ENCODE peak calls at places on chromosomes 16 and 17, in nine cellular contexts. One of them, this sample, is unnamed.

GRCh38 chr16:89863741-89864391 is 9.5 kb upstream of the TCF25 start:
- DNase-seq in H54: no peak
- DNase-seq in epithelial cell of esophagus: peak; percentile 77
- DNase-seq in activated CD8-positive, alpha-beta T cell treated with anti-CD3 and anti-CD28 coated beads, Interleukin-2, amount 10 ng/mL, durations not matched to agents 7 days and 5 days: peak; percentile 64
- DNase-seq in NCI-H748 treated with DMSO at 0.1 percent for 48 hours: no peak
- DNase-seq in fibroblast of pulmonary artery: peak; percentile 84
- DNase-seq in memory B cell: peak; percentile 30
- DNase-seq in cardiac septum: no peak
- DNase-seq in Right ventricle myocardium superior: peak; percentile 67
- DNase-seq in this sample: no peak

GRCh38 chr16:68564367-68564985 is 25.4 kb downstream of the ZFP90 start:
- DNase-seq in H54: no peak
- DNase-seq in epithelial cell of esophagus: peak; percentile 17
- DNase-seq in activated CD8-positive, alpha-beta T cell treated with anti-CD3 and anti-CD28 coated beads, Interleukin-2, amount 10 ng/mL, durations not matched to agents 7 days and 5 days: no peak
- DNase-seq in NCI-H748 treated with DMSO at 0.1 percent for 48 hours: peak; percentile 0
- DNase-seq in fibroblast of pulmonary artery: peak; percentile 14
- DNase-seq in memory B cell: no peak
- DNase-seq in cardiac septum: no peak
- DNase-seq in Right ventricle myocardium superior: no peak
- DNase-seq in this sample: no peak

GRCh38 chr17:44331249-44331760 is 6.7 kb upstream of the SLC25A39 start:
- DNase-seq in H54: no peak
- DNase-seq in epithelial cell of esophagus: peak; percentile 75
- DNase-seq in activated CD8-positive, alpha-beta T cell treated with anti-CD3 and anti-CD28 coated beads, Interleukin-2, amount 10 ng/mL, durations not matched to agents 7 days and 5 days: peak; percentile 87
- DNase-seq in NCI-H748 treated with DMSO at 0.1 percent for 48 hours: peak; percentile 77
- DNase-seq in fibroblast of pulmonary artery: peak; percentile 80
- DNase-seq in memory B cell: peak; percentile 82
- DNase-seq in cardiac septum: peak; percentile 84
- DNase-seq in Right ventricle myocardium superior: peak; percentile 60
- DNase-seq in this sample: no peak

GRCh38 chr17:28031174-28031573 is 11.3 kb upstream of the NLK start:
- DNase-seq in H54: no peak
- DNase-seq in epithelial cell of esophagus: no peak
- DNase-seq in activated CD8-positive, alpha-beta T cell treated with anti-CD3 and anti-CD28 coated beads, Interleukin-2, amount 10 ng/mL, durations not matched to agents 7 days and 5 days: no peak
- DNase-seq in NCI-H748 treated with DMSO at 0.1 percent for 48 hours: no peak
- DNase-seq in fibroblast of pulmonary artery: no peak
- DNase-seq in memory B cell: no peak
- DNase-seq in cardiac septum: no peak
- DNase-seq in Right ventricle myocardium superior: no peak
- DNase-seq in this sample: no peak

GRCh38 chr17:43591750-43592562 is 45.8 kb upstream of the ETV4 start:
- DNase-seq in H54: peak; percentile 73
- DNase-seq in epithelial cell of esophagus: peak; percentile 85
- DNase-seq in activated CD8-positive, alpha-beta T cell treated with anti-CD3 and anti-CD28 coated beads, Interleukin-2, amount 10 ng/mL, durations not matched to agents 7 days and 5 days: no peak
- DNase-seq in NCI-H748 treated with DMSO at 0.1 percent for 48 hours: no peak
- DNase-seq in fibroblast of pulmonary artery: peak; percentile 94
- DNase-seq in memory B cell: no peak
- DNase-seq in cardiac septum: peak; percentile 88
- DNase-seq in Right ventricle myocardium superior: peak; percentile 86
- DNase-seq in this sample: peak; percentile 89

GRCh38 chr17:29617481-29618271 is 5.0 kb downstream of the CORO6 start:
- DNase-seq in H54: no peak
- DNase-seq in epithelial cell of esophagus: peak; percentile 87
- DNase-seq in activated CD8-positive, alpha-beta T cell treated with anti-CD3 and anti-CD28 coated beads, Interleukin-2, amount 10 ng/mL, durations not matched to agents 7 days and 5 days: peak; percentile 93
- DNase-seq in NCI-H748 treated with DMSO at 0.1 percent for 48 hours: peak; percentile 41
- DNase-seq in fibroblast of pulmonary artery: peak; percentile 68
- DNase-seq in memory B cell: peak; percentile 83
- DNase-seq in cardiac septum: peak; percentile 95
- DNase-seq in Right ventricle myocardium superior: peak; percentile 90
- DNase-seq in this sample: peak; percentile 89

GRCh38 chr17:58710948-58711552 is 18.6 kb downstream of the RAD51C start:
- DNase-seq in H54: peak; percentile 12
- DNase-seq in epithelial cell of esophagus: peak; percentile 65
- DNase-seq in activated CD8-positive, alpha-beta T cell treated with anti-CD3 and anti-CD28 coated beads, Interleukin-2, amount 10 ng/mL, durations not matched to agents 7 days and 5 days: peak; percentile 57
- DNase-seq in NCI-H748 treated with DMSO at 0.1 percent for 48 hours: peak; percentile 43
- DNase-seq in fibroblast of pulmonary artery: peak; percentile 82
- DNase-seq in memory B cell: peak; percentile 48
- DNase-seq in cardiac septum: no peak
- DNase-seq in Right ventricle myocardium superior: no peak
- DNase-seq in this sample: no peak

GRCh38 chr17:18978655-18979054 is 25.9 kb downstream of the FAM83G start:
- DNase-seq in H54: no peak
- DNase-seq in epithelial cell of esophagus: no peak
- DNase-seq in activated CD8-positive, alpha-beta T cell treated with anti-CD3 and anti-CD28 coated beads, Interleukin-2, amount 10 ng/mL, durations not matched to agents 7 days and 5 days: no peak
- DNase-seq in NCI-H748 treated with DMSO at 0.1 percent for 48 hours: no peak
- DNase-seq in fibroblast of pulmonary artery: no peak
- DNase-seq in memory B cell: no peak
- DNase-seq in cardiac septum: no peak
- DNase-seq in Right ventricle myocardium superior: no peak
- DNase-seq in this sample: no peak

GRCh38 chr17:74604200-74604599 is 12.1 kb upstream of the CD300LD start:
- DNase-seq in H54: no peak
- DNase-seq in epithelial cell of esophagus: no peak
- DNase-seq in activated CD8-positive, alpha-beta T cell treated with anti-CD3 and anti-CD28 coated beads, Interleukin-2, amount 10 ng/mL, durations not matched to agents 7 days and 5 days: no peak
- DNase-seq in NCI-H748 treated with DMSO at 0.1 percent for 48 hours: no peak
- DNase-seq in fibroblast of pulmonary artery: no peak
- DNase-seq in memory B cell: peak; percentile 7
- DNase-seq in cardiac septum: no peak
- DNase-seq in Right ventricle myocardium superior: no peak
- DNase-seq in this sample: no peak

GRCh38 chr17:4717791-4718190 is 7.4 kb downstream of the ARRB2 start:
- DNase-seq in H54: no peak
- DNase-seq in epithelial cell of esophagus: no peak
- DNase-seq in activated CD8-positive, alpha-beta T cell treated with anti-CD3 and anti-CD28 coated beads, Interleukin-2, amount 10 ng/mL, durations not matched to agents 7 days and 5 days: no peak
- DNase-seq in NCI-H748 treated with DMSO at 0.1 percent for 48 hours: no peak
- DNase-seq in fibroblast of pulmonary artery: no peak
- DNase-seq in memory B cell: no peak
- DNase-seq in cardiac septum: peak; percentile 88
- DNase-seq in Right ventricle myocardium superior: no peak
- DNase-seq in this sample: no peak

GRCh38 chr17:56592487-56593072 is 919 bp upstream of the NOG start:
- DNase-seq in H54: peak; percentile 84
- DNase-seq in epithelial cell of esophagus: peak; percentile 39
- DNase-seq in activated CD8-positive, alpha-beta T cell treated with anti-CD3 and anti-CD28 coated beads, Interleukin-2, amount 10 ng/mL, durations not matched to agents 7 days and 5 days: peak; percentile 66
- DNase-seq in NCI-H748 treated with DMSO at 0.1 percent for 48 hours: peak; percentile 42
- DNase-seq in fibroblast of pulmonary artery: peak; percentile 23
- DNase-seq in memory B cell: peak; percentile 66
- DNase-seq in cardiac septum: no peak
- DNase-seq in Right ventricle myocardium superior: peak; percentile 73
- DNase-seq in this sample: peak; percentile 75

GRCh38 chr17:59372138-59372751 is 40.8 kb downstream of the YPEL2 start:
- DNase-seq in H54: no peak
- DNase-seq in epithelial cell of esophagus: peak; percentile 40
- DNase-seq in activated CD8-positive, alpha-beta T cell treated with anti-CD3 and anti-CD28 coated beads, Interleukin-2, amount 10 ng/mL, durations not matched to agents 7 days and 5 days: no peak
- DNase-seq in NCI-H748 treated with DMSO at 0.1 percent for 48 hours: no peak
- DNase-seq in fibroblast of pulmonary artery: peak; percentile 83
- DNase-seq in memory B cell: no peak
- DNase-seq in cardiac septum: no peak
- DNase-seq in Right ventricle myocardium superior: no peak
- DNase-seq in this sample: no peak

GRCh38 chr17:42055003-42055402 is 4.6 kb upstream of the C17orf113 start:
- DNase-seq in H54: no peak
- DNase-seq in epithelial cell of esophagus: no peak
- DNase-seq in activated CD8-positive, alpha-beta T cell treated with anti-CD3 and anti-CD28 coated beads, Interleukin-2, amount 10 ng/mL, durations not matched to agents 7 days and 5 days: no peak
- DNase-seq in NCI-H748 treated with DMSO at 0.1 percent for 48 hours: no peak
- DNase-seq in fibroblast of pulmonary artery: no peak
- DNase-seq in memory B cell: no peak
- DNase-seq in cardiac septum: no peak
- DNase-seq in Right ventricle myocardium superior: no peak
- DNase-seq in this sample: no peak

GRCh38 chr17:61253937-61254677 is 145.5 kb upstream of the TBX2 start:
- DNase-seq in H54: no peak
- DNase-seq in epithelial cell of esophagus: no peak
- DNase-seq in activated CD8-positive, alpha-beta T cell treated with anti-CD3 and anti-CD28 coated beads, Interleukin-2, amount 10 ng/mL, durations not matched to agents 7 days and 5 days: no peak
- DNase-seq in NCI-H748 treated with DMSO at 0.1 percent for 48 hours: no peak
- DNase-seq in fibroblast of pulmonary artery: no peak
- DNase-seq in memory B cell: no peak
- DNase-seq in cardiac septum: no peak
- DNase-seq in Right ventricle myocardium superior: no peak
- DNase-seq in this sample: no peak

GRCh38 chr17:2688351-2689342 is 22.9 kb downstream of the CLUH start:
- DNase-seq in H54: peak; percentile 12
- DNase-seq in epithelial cell of esophagus: no peak
- DNase-seq in activated CD8-positive, alpha-beta T cell treated with anti-CD3 and anti-CD28 coated beads, Interleukin-2, amount 10 ng/mL, durations not matched to agents 7 days and 5 days: peak; percentile 19
- DNase-seq in NCI-H748 treated with DMSO at 0.1 percent for 48 hours: peak; percentile 38
- DNase-seq in fibroblast of pulmonary artery: no peak
- DNase-seq in memory B cell: no peak
- DNase-seq in cardiac septum: peak; percentile 62
- DNase-seq in Right ventricle myocardium superior: peak; percentile 48
- DNase-seq in this sample: peak; percentile 57

GRCh38 chr17:77212081-77212832 is 71.5 kb downstream of the SEC14L1 start:
- DNase-seq in H54: no peak
- DNase-seq in epithelial cell of esophagus: no peak
- DNase-seq in activated CD8-positive, alpha-beta T cell treated with anti-CD3 and anti-CD28 coated beads, Interleukin-2, amount 10 ng/mL, durations not matched to agents 7 days and 5 days: no peak
- DNase-seq in NCI-H748 treated with DMSO at 0.1 percent for 48 hours: no peak
- DNase-seq in fibroblast of pulmonary artery: no peak
- DNase-seq in memory B cell: peak; percentile 48
- DNase-seq in cardiac septum: no peak
- DNase-seq in Right ventricle myocardium superior: no peak
- DNase-seq in this sample: peak; percentile 52

GRCh38 chr17:78935419-78936323 is 10.5 kb upstream of the TIMP2 start:
- DNase-seq in H54: peak; percentile 91
- DNase-seq in epithelial cell of esophagus: peak; percentile 55
- DNase-seq in activated CD8-positive, alpha-beta T cell treated with anti-CD3 and anti-CD28 coated beads, Interleukin-2, amount 10 ng/mL, durations not matched to agents 7 days and 5 days: no peak
- DNase-seq in NCI-H748 treated with DMSO at 0.1 percent for 48 hours: no peak
- DNase-seq in fibroblast of pulmonary artery: peak; percentile 98
- DNase-seq in memory B cell: no peak
- DNase-seq in cardiac septum: no peak
- DNase-seq in Right ventricle myocardium superior: peak; percentile 76
- DNase-seq in this sample: peak; percentile 83

GRCh38 chr17:57994436-57994835 is 6.4 kb upstream of the VEZF1 start:
- DNase-seq in H54: no peak
- DNase-seq in epithelial cell of esophagus: no peak
- DNase-seq in activated CD8-positive, alpha-beta T cell treated with anti-CD3 and anti-CD28 coated beads, Interleukin-2, amount 10 ng/mL, durations not matched to agents 7 days and 5 days: no peak
- DNase-seq in NCI-H748 treated with DMSO at 0.1 percent for 48 hours: no peak
- DNase-seq in fibroblast of pulmonary artery: no peak
- DNase-seq in memory B cell: no peak
- DNase-seq in cardiac septum: no peak
- DNase-seq in Right ventricle myocardium superior: no peak
- DNase-seq in this sample: no peak

GRCh38 chr17:82899941-82900340 is 60.1 kb upstream of the ZNF750 start:
- DNase-seq in H54: no peak
- DNase-seq in epithelial cell of esophagus: no peak
- DNase-seq in activated CD8-positive, alpha-beta T cell treated with anti-CD3 and anti-CD28 coated beads, Interleukin-2, amount 10 ng/mL, durations not matched to agents 7 days and 5 days: no peak
- DNase-seq in NCI-H748 treated with DMSO at 0.1 percent for 48 hours: no peak
- DNase-seq in fibroblast of pulmonary artery: no peak
- DNase-seq in memory B cell: no peak
- DNase-seq in cardiac septum: no peak
- DNase-seq in Right ventricle myocardium superior: no peak
- DNase-seq in this sample: no peak

GRCh38 chr17:19237389-19238166 is 412 bp downstream of the EPN2 start:
- DNase-seq in H54: peak; percentile 37
- DNase-seq in epithelial cell of esophagus: no peak
- DNase-seq in activated CD8-positive, alpha-beta T cell treated with anti-CD3 and anti-CD28 coated beads, Interleukin-2, amount 10 ng/mL, durations not matched to agents 7 days and 5 days: no peak
- DNase-seq in NCI-H748 treated with DMSO at 0.1 percent for 48 hours: no peak
- DNase-seq in fibroblast of pulmonary artery: no peak
- DNase-seq in memory B cell: peak; percentile 11
- DNase-seq in cardiac septum: peak; percentile 74
- DNase-seq in Right ventricle myocardium superior: peak; percentile 55
- DNase-seq in this sample: peak; percentile 82

GRCh38 chr17:77666881-77667395 is 291.6 kb upstream of the TNRC6C start:
- DNase-seq in H54: no peak
- DNase-seq in epithelial cell of esophagus: no peak
- DNase-seq in activated CD8-positive, alpha-beta T cell treated with anti-CD3 and anti-CD28 coated beads, Interleukin-2, amount 10 ng/mL, durations not matched to agents 7 days and 5 days: peak; percentile 93
- DNase-seq in NCI-H748 treated with DMSO at 0.1 percent for 48 hours: no peak
- DNase-seq in fibroblast of pulmonary artery: no peak
- DNase-seq in memory B cell: peak; percentile 32
- DNase-seq in cardiac septum: no peak
- DNase-seq in Right ventricle myocardium superior: no peak
- DNase-seq in this sample: no peak

GRCh38 chr16:68273896-68274295 is 9.6 kb downstream of the SLC7A6 start:
- DNase-seq in H54: no peak
- DNase-seq in epithelial cell of esophagus: peak; percentile 70
- DNase-seq in activated CD8-positive, alpha-beta T cell treated with anti-CD3 and anti-CD28 coated beads, Interleukin-2, amount 10 ng/mL, durations not matched to agents 7 days and 5 days: no peak
- DNase-seq in NCI-H748 treated with DMSO at 0.1 percent for 48 hours: no peak
- DNase-seq in fibroblast of pulmonary artery: no peak
- DNase-seq in memory B cell: no peak
- DNase-seq in cardiac septum: no peak
- DNase-seq in Right ventricle myocardium superior: peak; percentile 10
- DNase-seq in this sample: no peak

GRCh38 chr17:35313875-35314409 is 59.5 kb downstream of the SLFN11 start:
- DNase-seq in H54: no peak
- DNase-seq in epithelial cell of esophagus: no peak
- DNase-seq in activated CD8-positive, alpha-beta T cell treated with anti-CD3 and anti-CD28 coated beads, Interleukin-2, amount 10 ng/mL, durations not matched to agents 7 days and 5 days: peak; percentile 24
- DNase-seq in NCI-H748 treated with DMSO at 0.1 percent for 48 hours: no peak
- DNase-seq in fibroblast of pulmonary artery: no peak
- DNase-seq in memory B cell: no peak
- DNase-seq in cardiac septum: peak; percentile 83
- DNase-seq in Right ventricle myocardium superior: peak; percentile 75
- DNase-seq in this sample: peak; percentile 71

GRCh38 chr17:80475949-80476876 is at the start of gene NPTX1:
- DNase-seq in H54: no peak
- DNase-seq in epithelial cell of esophagus: peak; percentile 40
- DNase-seq in activated CD8-positive, alpha-beta T cell treated with anti-CD3 and anti-CD28 coated beads, Interleukin-2, amount 10 ng/mL, durations not matched to agents 7 days and 5 days: no peak
- DNase-seq in NCI-H748 treated with DMSO at 0.1 percent for 48 hours: no peak
- DNase-seq in fibroblast of pulmonary artery: no peak
- DNase-seq in memory B cell: no peak
- DNase-seq in cardiac septum: no peak
- DNase-seq in Right ventricle myocardium superior: no peak
- DNase-seq in this sample: no peak

GRCh38 chr17:8123695-8124349 is at the start of gene HES7:
- DNase-seq in H54: no peak
- DNase-seq in epithelial cell of esophagus: no peak
- DNase-seq in activated CD8-positive, alpha-beta T cell treated with anti-CD3 and anti-CD28 coated beads, Interleukin-2, amount 10 ng/mL, durations not matched to agents 7 days and 5 days: no peak
- DNase-seq in NCI-H748 treated with DMSO at 0.1 percent for 48 hours: no peak
- DNase-seq in fibroblast of pulmonary artery: no peak
- DNase-seq in memory B cell: no peak
- DNase-seq in cardiac septum: no peak
- DNase-seq in Right ventricle myocardium superior: no peak
- DNase-seq in this sample: peak; percentile 71

GRCh38 chr17:10556301-10557005 is 7.0 kb upstream of the MYH2 start:
- DNase-seq in H54: no peak
- DNase-seq in epithelial cell of esophagus: no peak
- DNase-seq in activated CD8-positive, alpha-beta T cell treated with anti-CD3 and anti-CD28 coated beads, Interleukin-2, amount 10 ng/mL, durations not matched to agents 7 days and 5 days: no peak
- DNase-seq in NCI-H748 treated with DMSO at 0.1 percent for 48 hours: no peak
- DNase-seq in fibroblast of pulmonary artery: no peak
- DNase-seq in memory B cell: no peak
- DNase-seq in cardiac septum: no peak
- DNase-seq in Right ventricle myocardium superior: no peak
- DNase-seq in this sample: no peak

GRCh38 chr16:1048442-1049112 is 24.0 kb upstream of the SSTR5 start:
- DNase-seq in H54: no peak
- DNase-seq in epithelial cell of esophagus: no peak
- DNase-seq in activated CD8-positive, alpha-beta T cell treated with anti-CD3 and anti-CD28 coated beads, Interleukin-2, amount 10 ng/mL, durations not matched to agents 7 days and 5 days: peak; percentile 24
- DNase-seq in NCI-H748 treated with DMSO at 0.1 percent for 48 hours: no peak
- DNase-seq in fibroblast of pulmonary artery: peak; percentile 39
- DNase-seq in memory B cell: no peak
- DNase-seq in cardiac septum: no peak
- DNase-seq in Right ventricle myocardium superior: peak; percentile 85
- DNase-seq in this sample: peak; percentile 86

GRCh38 chr17:65131946-65132345 is 5.2 kb upstream of the RGS9 start:
- DNase-seq in H54: peak; percentile 86
- DNase-seq in epithelial cell of esophagus: peak; percentile 64
- DNase-seq in activated CD8-positive, alpha-beta T cell treated with anti-CD3 and anti-CD28 coated beads, Interleukin-2, amount 10 ng/mL, durations not matched to agents 7 days and 5 days: no peak
- DNase-seq in NCI-H748 treated with DMSO at 0.1 percent for 48 hours: no peak
- DNase-seq in fibroblast of pulmonary artery: no peak
- DNase-seq in memory B cell: no peak
- DNase-seq in cardiac septum: no peak
- DNase-seq in Right ventricle myocardium superior: no peak
- DNase-seq in this sample: no peak

GRCh38 chr16:50245417-50246298 is 20.7 kb upstream of the ADCY7 start:
- DNase-seq in H54: peak; percentile 82
- DNase-seq in epithelial cell of esophagus: peak; percentile 92
- DNase-seq in activated CD8-positive, alpha-beta T cell treated with anti-CD3 and anti-CD28 coated beads, Interleukin-2, amount 10 ng/mL, durations not matched to agents 7 days and 5 days: peak; percentile 82
- DNase-seq in NCI-H748 treated with DMSO at 0.1 percent for 48 hours: no peak
- DNase-seq in fibroblast of pulmonary artery: peak; percentile 42
- DNase-seq in memory B cell: peak; percentile 21
- DNase-seq in cardiac septum: peak; percentile 55
- DNase-seq in Right ventricle myocardium superior: no peak
- DNase-seq in this sample: peak; percentile 66

GRCh38 chr17:31452101-31452500 is 60.6 kb downstream of the RAB11FIP4 start:
- DNase-seq in H54: no peak
- DNase-seq in epithelial cell of esophagus: peak; percentile 67
- DNase-seq in activated CD8-positive, alpha-beta T cell treated with anti-CD3 and anti-CD28 coated beads, Interleukin-2, amount 10 ng/mL, durations not matched to agents 7 days and 5 days: no peak
- DNase-seq in NCI-H748 treated with DMSO at 0.1 percent for 48 hours: no peak
- DNase-seq in fibroblast of pulmonary artery: no peak
- DNase-seq in memory B cell: no peak
- DNase-seq in cardiac septum: no peak
- DNase-seq in Right ventricle myocardium superior: no peak
- DNase-seq in this sample: no peak

GRCh38 chr17:47324224-47325020 is 667 bp downstream of the EFCAB13 start:
- DNase-seq in H54: no peak
- DNase-seq in epithelial cell of esophagus: peak; percentile 39
- DNase-seq in activated CD8-positive, alpha-beta T cell treated with anti-CD3 and anti-CD28 coated beads, Interleukin-2, amount 10 ng/mL, durations not matched to agents 7 days and 5 days: peak; percentile 74
- DNase-seq in NCI-H748 treated with DMSO at 0.1 percent for 48 hours: peak; percentile 78
- DNase-seq in fibroblast of pulmonary artery: peak; percentile 57
- DNase-seq in memory B cell: peak; percentile 82
- DNase-seq in cardiac septum: no peak
- DNase-seq in Right ventricle myocardium superior: peak; percentile 77
- DNase-seq in this sample: peak; percentile 79